ENCODE peak calls at places on chromosomes 2 and 18, in seven cellular contexts. S, J, R, B, W, H and K are unnamed samples.

GRCh38 chr2:135004005-135004746 is 43.1 kb downstream of the MAP3K19 start:
- DNase-seq in S (peak), J (peak), R (peak), B (peak), W (peak), H (peak), K (peak)

GRCh38 chr2:40130251-40130994 is 321.5 kb downstream of the SLC8A1 start:
- DNase-seq in S (no peak), J (no peak), R (no peak), B (no peak), W (no peak), H (no peak), K (no peak)

GRCh38 chr2:28152585-28153284 is 239.9 kb upstream of the FOSL2 start:
- DNase-seq in S (no peak), J (no peak), R (no peak), B (no peak), W (no peak), H (no peak), K (no peak)

GRCh38 chr2:667332-668000 is 9.7 kb downstream of the TMEM18 start:
- DNase-seq in S (no peak), J (no peak), R (no peak), B (no peak), W (no peak), H (no peak), K (no peak)

GRCh38 chr18:55048892-55049291 is 89.6 kb upstream of the CCDC68 start:
- DNase-seq in S (no peak), J (no peak), R (no peak), B (no peak), W (no peak), H (no peak), K (no peak)

GRCh38 chr2:7972670-7973069 is 709.2 kb upstream of the ID2 start:
- DNase-seq in S (no peak), J (no peak), R (no peak), B (no peak), W (no peak), H (no peak), K (no peak)

GRCh38 chr2:133138693-133139092 is 429.6 kb downstream of the NCKAP5 start:
- DNase-seq in S (no peak), J (no peak), R (no peak), B (no peak), W (no peak), H (no peak), K (no peak)

GRCh38 chr2:203732072-203732952 is 25.9 kb downstream of the CD28 start:
- DNase-seq in S (no peak), J (no peak), R (no peak), B (no peak), W (no peak), H (no peak), K (no peak)

GRCh38 chr2:109032229-109032800 is 43.3 kb upstream of the EDAR start:
- DNase-seq in S (no peak), J (no peak), R (no peak), B (no peak), W (no peak), H (no peak), K (no peak)

GRCh38 chr2:21042958-21043743 is 722 bp downstream of the APOB start:
- DNase-seq in S (no peak), J (peak), R (peak), B (peak), W (peak), H (peak), K (peak)

GRCh38 chr2:235594964-235595363 is 101.1 kb downstream of the AGAP1 start:
- DNase-seq in S (no peak), J (no peak), R (peak), B (no peak), W (no peak), H (no peak), K (no peak)

GRCh38 chr2:150693556-150693955 is 206.1 kb upstream of the RND3 start:
- DNase-seq in S (no peak), J (no peak), R (no peak), B (no peak), W (no peak), H (no peak), K (no peak)

GRCh38 chr18:48913201-48913600 is 37.6 kb downstream of the SMAD7 start:
- DNase-seq in S (no peak), J (no peak), R (peak), B (no peak), W (no peak), H (no peak), K (peak)

GRCh38 chr2:240638517-240639160 is 13.4 kb downstream of the GPR35 start:
- DNase-seq in S (no peak), J (no peak), R (peak), B (no peak), W (no peak), H (no peak), K (peak)
- TF ChIP-seq POLR2AphosphoS5 in S (no peak), J (no peak), R (no peak), B (no peak), W (no peak), H (no peak), K (no peak)

GRCh38 chr2:48284624-48285212 is 245.2 kb upstream of the STON1 start:
- DNase-seq in S (no peak), J (no peak), R (no peak), B (no peak), W (no peak), H (no peak), K (no peak)

GRCh38 chr2:48283870-48284269 is 246.1 kb upstream of the STON1 start:
- DNase-seq in S (no peak), J (no peak), R (no peak), B (no peak), W (no peak), H (no peak), K (no peak)

GRCh38 chr2:48279347-48279746 is 250.6 kb upstream of the STON1 start:
- DNase-seq in S (no peak), J (no peak), R (no peak), B (no peak), W (no peak), H (no peak), K (no peak)

GRCh38 chr2:48278590-48278989 is 251.4 kb upstream of the STON1 start:
- DNase-seq in S (no peak), J (no peak), R (no peak), B (no peak), W (no peak), H (no peak), K (no peak)

GRCh38 chr2:48282281-48282680 is 247.7 kb upstream of the STON1 start:
- DNase-seq in S (no peak), J (no peak), R (no peak), B (no peak), W (no peak), H (no peak), K (no peak)
- TF ChIP-seq POLR2AphosphoS5 in S (no peak), J (no peak), R (no peak), B (no peak), W (no peak), H (no peak), K (no peak)

GRCh38 chr2:1793868-1794445 is 49.6 kb upstream of the PXDN start:
- DNase-seq in S (no peak), J (no peak), R (peak), B (peak), W (no peak), H (no peak), K (peak)
- TF ChIP-seq POLR2AphosphoS5 in S (no peak), J (no peak), R (no peak), B (peak), W (no peak), H (no peak), K (peak)

DNA sequence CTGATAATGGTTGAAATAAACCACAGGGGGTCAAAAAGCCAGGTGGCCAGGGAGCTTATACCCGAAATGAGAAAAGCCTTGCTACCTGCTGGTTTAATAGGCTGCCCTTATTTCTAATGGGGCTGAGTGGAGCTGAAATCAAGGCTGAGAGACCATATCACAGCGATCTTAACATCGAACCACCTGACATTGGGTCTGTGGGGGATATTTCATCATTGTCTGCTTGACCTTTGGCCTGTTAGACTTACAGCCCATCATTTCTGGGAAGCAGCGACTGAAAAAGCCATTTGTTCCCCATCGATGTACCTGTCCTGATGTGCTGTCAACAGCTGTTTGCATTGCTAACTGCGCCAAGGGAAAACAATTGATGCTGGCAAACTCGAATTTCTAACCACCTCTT is 199.7 kb upstream of the SLC14A2 start:
- DNase-seq in S (no peak), J (no peak), R (no peak), B (no peak), W (no peak), H (no peak), K (no peak)
- TF ChIP-seq POLR2AphosphoS5 in S (no peak), J (no peak), R (no peak), B (no peak), W (no peak), H (no peak), K (no peak)

GRCh38 chr2:152499921-152500320 is 164.9 kb downstream of the FMNL2 start:
- DNase-seq in S (no peak), J (no peak), R (no peak), B (no peak), W (no peak), H (no peak), K (no peak)
- TF ChIP-seq POLR2AphosphoS5 in S (no peak), J (no peak), R (no peak), B (peak), W (no peak), H (peak), K (peak)

GRCh38 chr2:221495766-221496165 is 76.3 kb downstream of the EPHA4 start:
- DNase-seq in S (no peak), J (no peak), R (no peak), B (no peak), W (no peak), H (no peak), K (no peak)
- TF ChIP-seq POLR2AphosphoS5 in S (no peak), J (no peak), R (no peak), B (no peak), W (no peak), H (no peak), K (no peak)